ENCODE peak calls at places on chromosomes 1 and 21, in six cellular contexts. O, P, G, C, M and L are unnamed samples.

GRCh38 chr1:32627596-32628162 is 22.7 kb downstream of the ZBTB8OS start:
- DNase-seq in G (no peak), C (no peak), O (no peak), P (no peak), M (no peak), L (no peak)

GRCh38 chr1:224116131-224116530 is 2.2 kb downstream of the FBXO28 start:
- DNase-seq in O (peak; percentile 42), P (no peak), C (peak; percentile 44), G (peak; percentile 67), M (no peak), L (no peak)

GRCh38 chr1:19563336-19564097 is 78.2 kb upstream of the CAPZB start:
- DNase-seq in C (no peak), O (no peak), P (no peak), M (peak; percentile 67), G (peak; percentile 69), L (no peak)

GRCh38 chr1:33320619-33321165 is at the start of gene A3GALT2:
- DNase-seq in P (no peak), C (no peak), G (no peak), O (no peak), M (no peak), L (no peak)

GRCh38 chr1:113981962-113982931 is 3.0 kb downstream of the OLFML3 start:
- DNase-seq in C (no peak), P (no peak), O (no peak), G (peak; percentile 96), M (peak; percentile 67), L (no peak)

GRCh38 chr1:226608699-226609505 is 60.3 kb downstream of the STUM start:
- DNase-seq in O (peak; percentile 89), C (peak; percentile 93), G (peak; percentile 85), P (peak; percentile 72), M (peak; percentile 64), L (peak; percentile 47)

GRCh38 chr1:116558140-116558549 is 12.7 kb downstream of the CD58 start:
- DNase-seq in M (no peak), G (no peak), O (no peak), C (no peak), P (no peak), L (no peak)

GRCh38 chr1:151728151-151728711 is 6.9 kb downstream of the RIIAD1 start:
- DNase-seq in M (no peak), O (peak; percentile 23), P (no peak), C (no peak), G (peak; percentile 72), L (no peak)

GRCh38 chr1:52571783-52572182 is 18.9 kb upstream of the TUT4 start:
- DNase-seq in C (peak; percentile 50), O (no peak), P (no peak), G (peak; percentile 20), M (no peak), L (no peak)

GRCh38 chr1:42146127-42146915 is 6.9 kb upstream of the GUCA2B start:
- DNase-seq in P (no peak), C (no peak), O (no peak), M (no peak), G (no peak), L (no peak)

GRCh38 chr1:2561898-2562895 is 6.0 kb downstream of the TNFRSF14 start:
- DNase-seq in P (no peak), G (no peak), O (peak; percentile 33), C (peak; percentile 69), M (no peak), L (no peak)

GRCh38 chr1:34867421-34867820 is 7.9 kb upstream of the SMIM12 start:
- DNase-seq in O (no peak), G (no peak), P (no peak), M (no peak), C (no peak), L (no peak)

GRCh38 chr1:239987103-239987745 is 104.5 kb upstream of the FMN2 start:
- DNase-seq in G (peak; percentile 53), M (no peak), C (peak; percentile 45), P (no peak), O (peak; percentile 62), L (no peak)

GRCh38 chr1:93770640-93771039 is 89.0 kb upstream of the BCAR3 start:
- DNase-seq in O (peak; percentile 46), C (no peak), P (no peak), G (peak; percentile 38), M (no peak), L (no peak)

GRCh38 chr21:31675960-31676359 is 16.5 kb downstream of the SOD1 start:
- DNase-seq in C (no peak), G (no peak), O (no peak), M (no peak), P (no peak), L (no peak)

GRCh38 chr1:66256629-66257575 is 277.1 kb upstream of the SGIP1 start:
- DNase-seq in P (no peak), G (no peak), C (no peak), M (no peak), O (no peak), L (no peak)

GRCh38 chr21:35473496-35473895 is 424.4 kb upstream of the RUNX1 start:
- DNase-seq in C (no peak), M (no peak), P (no peak), O (no peak), G (no peak), L (no peak)

GRCh38 chr1:222546548-222547259 is 1.2 kb downstream of the HHIPL2 start:
- DNase-seq in P (no peak), G (peak; percentile 82), M (no peak), C (no peak), O (peak; percentile 34), L (no peak)

GRCh38 chr21:24420694-24421093 is 1186.6 kb downstream of the MRPL39 start:
- DNase-seq in G (no peak), C (no peak), P (no peak), O (no peak), M (no peak), L (no peak)

GRCh38 chr1:189874715-189875440 is 602.8 kb downstream of the BRINP3 start:
- DNase-seq in G (no peak), M (no peak), O (no peak), P (no peak), C (no peak), L (no peak)

GRCh38 chr1:155938220-155938627 is 3.2 kb upstream of the RXFP4 start:
- DNase-seq in P (no peak), O (peak; percentile 74), C (peak; percentile 60), G (peak; percentile 79), M (no peak), L (no peak)

GRCh38 chr1:64866689-64867088 is 99.7 kb downstream of the JAK1 start:
- DNase-seq in O (no peak), G (no peak), M (no peak), C (no peak), P (no peak), L (no peak)

GRCh38 chr1:35962952-35963351 is 32.0 kb downstream of the AGO3 start:
- DNase-seq in M (no peak), C (no peak), G (peak; percentile 12), O (no peak), P (no peak), L (no peak)

GRCh38 chr1:203034422-203035110 is 8.3 kb downstream of the PPFIA4 start:
- DNase-seq in O (no peak), C (no peak), G (no peak), P (no peak), M (no peak), L (no peak)

GRCh38 chr1:236948381-236948780 is 55.9 kb downstream of the MT1HL1 start:
- DNase-seq in P (no peak), M (no peak), C (no peak), O (no peak), G (no peak), L (no peak)

GRCh38 chr1:154791292-154792278 is 78.5 kb downstream of the KCNN3 start:
- DNase-seq in O (no peak), P (peak; percentile 85), G (peak; percentile 23), C (peak; percentile 31), M (no peak), L (no peak)

GRCh38 chr1:44526295-44527073 is 121.4 kb downstream of the RNF220 start:
- DNase-seq in C (peak; percentile 64), O (no peak), G (no peak), P (no peak), M (no peak), L (no peak)
- H3K27me3 ChIP-seq in C (no peaks in the 10 kb centered on the region), O (peaks cover 86% of the 10 kb centered on the region), G (no peaks in the 10 kb centered on the region), P (no peaks in the 10 kb centered on the region), M (peaks cover 27% of the 10 kb centered on the region), L (no peaks in the 10 kb centered on the region)

GRCh38 chr1:182905321-182905720 is 47.6 kb downstream of the SHCBP1L start:
- DNase-seq in M (no peak), P (no peak), O (no peak), C (no peak), G (no peak), L (no peak)

GRCh38 chr1:182913401-182913800 is 39.6 kb downstream of the SHCBP1L start:
- DNase-seq in O (no peak), C (no peak), P (no peak), M (no peak), G (no peak), L (no peak)

GRCh38 chr1:182909578-182909977 is 43.4 kb downstream of the SHCBP1L start:
- DNase-seq in C (no peak), M (no peak), G (no peak), P (no peak), O (no peak), L (no peak)

GRCh38 chr1:182910143-182910542 is 42.8 kb downstream of the SHCBP1L start:
- DNase-seq in O (no peak), P (no peak), G (no peak), C (no peak), M (no peak), L (no peak)
- TF ChIP-seq CTCF in O (no peak), P (no peak), G (no peak), C (no peak), M (no peak), L (no peak)

DNA sequence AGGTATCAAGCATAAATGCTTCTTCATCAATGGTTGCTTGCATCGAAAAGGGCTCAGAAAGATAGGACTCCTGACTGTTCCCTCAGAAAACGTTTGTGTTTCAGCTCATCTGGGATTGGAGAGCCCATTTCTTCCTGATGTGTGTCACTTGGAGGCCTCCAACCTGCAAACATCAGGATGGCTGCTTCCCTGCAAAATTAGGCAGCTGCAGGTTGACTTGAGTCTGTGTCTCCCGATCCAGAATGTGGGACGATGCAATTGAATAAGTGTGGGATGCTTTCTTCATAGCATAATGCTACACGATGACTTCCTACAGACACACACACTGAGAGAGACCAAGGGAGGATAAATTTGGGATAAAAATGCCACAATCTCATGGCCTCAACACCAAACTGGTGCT is 42.2 kb downstream of the OLIG1 start:
- DNase-seq in G (no peak), M (no peak), C (no peak), P (no peak), O (no peak), L (no peak)
- H3K27me3 ChIP-seq in G (peaks cover 47% of the 10 kb centered on the region), M (peaks cover 98% of the 10 kb centered on the region), C (peaks cover 81% of the 10 kb centered on the region), P (no peaks in the 10 kb centered on the region), O (peaks cover 96% of the 10 kb centered on the region), L (peaks cover 19% of the 10 kb centered on the region)

GRCh38 chr1:9245661-9246060 is 11.1 kb downstream of the H6PD start:
- DNase-seq in O (no peak), G (no peak), P (no peak), C (no peak), M (no peak), L (no peak)

GRCh38 chr1:9248341-9249262 is 14.0 kb downstream of the H6PD start:
- DNase-seq in P (no peak), G (no peak), O (no peak), C (no peak), M (no peak), L (no peak)

GRCh38 chr1:9246215-9246614 is 11.6 kb downstream of the H6PD start:
- DNase-seq in M (no peak), G (no peak), P (no peak), C (no peak), O (no peak), L (no peak)

GRCh38 chr1:9247894-9248293 is 13.3 kb downstream of the H6PD start:
- DNase-seq in O (no peak), M (no peak), G (no peak), P (no peak), C (no peak), L (no peak)

GRCh38 chr1:9246841-9247785 is 12.5 kb downstream of the H6PD start:
- DNase-seq in O (no peak), C (no peak), P (no peak), M (no peak), G (no peak), L (no peak)
- TF ChIP-seq CTCF in O (peak; percentile 18), C (no peak), P (no peak), M (no peak), G (no peak), L (no peak)